ENCODE peak calls at places on chromosome 16, in ten cellular contexts. P is Peyer's patch; K is occipital lobe; H is GM23248; E is hypothalamus; L is non-pigmented ciliary epithelial cell; S is breast epithelium; D is activated CD4-positive, alpha-beta T cell treated with anti-CD3 and anti-CD28 coated beads, Interleukin-2, amount 50 U/mL, for 1 hour; C is NT2/D1; G is HCT116. T is an unnamed sample.
A peak's percentile ranks its signal among the peaks of the same experiment; 100 is the strongest.

GRCh38 chr16:85328665-85329058 is 216.4 kb upstream of the CIBAR2 start:
- DNase-seq in P (no peak), K (no peak), H (no peak), E (no peak), L (no peak), S (no peak), D (no peak), C (no peak), G (no peak), T (no peak)

GRCh38 chr16:85137323-85138072 is 25.2 kb upstream of the CIBAR2 start:
- DNase-seq in P (peak; percentile 80), K (peak; percentile 79), H (peak; percentile 95), E (peak; percentile 44), L (no peak), S (peak; percentile 91), D (no peak), C (no peak), G (no peak), T (no peak)

GRCh38 chr16:6095414-6095813 is 997.8 kb upstream of the EEF2KMT start:
- DNase-seq in P (no peak), K (no peak), H (no peak), E (no peak), L (no peak), S (no peak), D (no peak), C (no peak), G (no peak), T (no peak)

GRCh38 chr16:49608801-49609200 is 235.2 kb downstream of the C16orf78 start:
- DNase-seq in P (no peak), K (no peak), H (peak; percentile 69), E (no peak), L (peak; percentile 34), S (no peak), D (no peak), C (no peak), G (peak; percentile 24), T (no peak)

GRCh38 chr16:83954577-83955016 is 1.6 kb downstream of the OSGIN1 start:
- DNase-seq in P (peak; percentile 78), K (no peak), H (peak; percentile 81), E (no peak), L (peak; percentile 22), S (no peak), D (no peak), C (peak; percentile 35), G (peak; percentile 54), T (no peak)

GRCh38 chr16:53022374-53022773 is 30.3 kb downstream of the CHD9NB start:
- DNase-seq in P (no peak), K (no peak), H (peak; percentile 74), E (no peak), L (no peak), S (no peak), D (no peak), C (peak; percentile 57), G (peak; percentile 41), T (no peak)

GRCh38 chr16:3058173-3059030 is 7.0 kb upstream of the IL32 start:
- DNase-seq in P (peak; percentile 78), K (no peak), H (peak; percentile 36), E (no peak), L (no peak), S (peak; percentile 68), D (peak; percentile 51), C (peak; percentile 57), G (peak; percentile 35), T (peak; percentile 20)

GRCh38 chr16:17161034-17161433 is 309.7 kb downstream of the XYLT1 start:
- DNase-seq in P (no peak), K (no peak), H (no peak), E (no peak), L (no peak), S (no peak), D (no peak), C (no peak), G (no peak), T (no peak)

GRCh38 chr16:81659249-81659648 is 119.8 kb upstream of the PLCG2 start:
- DNase-seq in P (no peak), K (no peak), H (no peak), E (no peak), L (no peak), S (no peak), D (no peak), C (no peak), G (no peak), T (no peak)

GRCh38 chr16:64121473-64121872 is 1000.4 kb downstream of the CDH11 start:
- DNase-seq in P (no peak), K (no peak), H (peak; percentile 68), E (no peak), L (no peak), S (no peak), D (no peak), C (no peak), G (no peak), T (no peak)

GRCh38 chr16:2752850-2753522 is 548 bp downstream of the SRRM2 start:
- DNase-seq in P (peak; percentile 92), K (peak; percentile 86), H (peak; percentile 90), E (no peak), L (no peak), S (peak; percentile 84), D (peak; percentile 56), C (peak; percentile 50), G (peak; percentile 58), T (no peak)

GRCh38 chr16:15811778-15812750 is 44.8 kb downstream of the MYH11 start:
- DNase-seq in P (no peak), K (no peak), H (peak; percentile 95), E (no peak), L (peak; percentile 83), S (no peak), D (no peak), C (no peak), G (no peak), T (no peak)

GRCh38 chr16:22189473-22190168 is 16.5 kb upstream of the EEF2K start:
- DNase-seq in P (no peak), K (no peak), H (peak; percentile 57), E (no peak), L (no peak), S (peak; percentile 87), D (peak; percentile 93), C (no peak), G (no peak), T (peak; percentile 87)

GRCh38 chr16:49315602-49316001 is 34.0 kb upstream of the CBLN1 start:
- DNase-seq in P (no peak), K (no peak), H (no peak), E (no peak), L (no peak), S (no peak), D (no peak), C (no peak), G (no peak), T (no peak)

GRCh38 chr16:55285586-55285985 is 38.4 kb upstream of the IRX6 start:
- DNase-seq in P (no peak), K (no peak), H (no peak), E (no peak), L (no peak), S (no peak), D (no peak), C (no peak), G (no peak), T (no peak)

GRCh38 chr16:72400257-72401078 is 228.5 kb upstream of the PMFBP1 start:
- DNase-seq in P (no peak), K (no peak), H (peak; percentile 71), E (no peak), L (peak; percentile 27), S (no peak), D (peak; percentile 5), C (peak; percentile 79), G (peak; percentile 28), T (peak; percentile 6)

GRCh38 chr16:53821487-53821886 is 117.5 kb downstream of the FTO start:
- DNase-seq in P (no peak), K (no peak), H (peak; percentile 67), E (no peak), L (no peak), S (no peak), D (no peak), C (no peak), G (no peak), T (no peak)

GRCh38 chr16:68235105-68235881 is 634 bp downstream of the ESRP2 start:
- DNase-seq in P (peak; percentile 83), K (no peak), H (no peak), E (no peak), L (no peak), S (peak; percentile 79), D (no peak), C (no peak), G (no peak), T (no peak)

GRCh38 chr16:12215302-12216105 is 239.0 kb downstream of the SNX29 start:
- DNase-seq in P (peak; percentile 75), K (no peak), H (no peak), E (no peak), L (no peak), S (no peak), D (no peak), C (peak; percentile 22), G (no peak), T (no peak)

GRCh38 chr16:12764813-12765212 is 38.9 kb downstream of the CPPED1 start:
- DNase-seq in P (no peak), K (no peak), H (no peak), E (no peak), L (no peak), S (no peak), D (no peak), C (no peak), G (no peak), T (no peak)

GRCh38 chr16:57755061-57755684 is 19.6 kb downstream of the KATNB1 start:
- DNase-seq in P (no peak), K (no peak), H (no peak), E (no peak), L (no peak), S (no peak), D (no peak), C (no peak), G (no peak), T (no peak)

GRCh38 chr16:55615071-55615470 is 40.7 kb upstream of the SLC6A2 start:
- DNase-seq in P (no peak), K (no peak), H (no peak), E (no peak), L (no peak), S (no peak), D (no peak), C (no peak), G (no peak), T (no peak)

GRCh38 chr16:47903470-47903869 is 252.3 kb downstream of the ABCC12 start:
- DNase-seq in P (no peak), K (no peak), H (no peak), E (no peak), L (no peak), S (no peak), D (no peak), C (no peak), G (no peak), T (no peak)

GRCh38 chr16:72938426-72939164 is 109.3 kb downstream of the ZFHX3 start:
- DNase-seq in P (peak; percentile 58), K (peak; percentile 15), H (peak; percentile 97), E (no peak), L (peak; percentile 23), S (peak; percentile 70), D (no peak), C (no peak), G (no peak), T (no peak)

GRCh38 chr16:85471469-85472431 is 141.4 kb upstream of the GSE1 start:
- DNase-seq in P (no peak), K (no peak), H (no peak), E (no peak), L (no peak), S (no peak), D (no peak), C (no peak), G (no peak), T (no peak)

GRCh38 chr16:81831722-81832126 is 52.6 kb downstream of the PLCG2 start:
- DNase-seq in P (no peak), K (no peak), H (peak; percentile 19), E (no peak), L (no peak), S (peak; percentile 36), D (peak; percentile 4), C (peak; percentile 42), G (no peak), T (peak; percentile 78)

GRCh38 chr16:71626018-71626857 is at the start of gene MARVELD3:
- DNase-seq in P (peak; percentile 97), K (no peak), H (peak; percentile 14), E (no peak), L (no peak), S (peak; percentile 92), D (peak; percentile 38), C (no peak), G (peak; percentile 76), T (no peak)

GRCh38 chr16:48246066-48246465 is 1.3 kb downstream of the ABCC11 start:
- DNase-seq in P (no peak), K (no peak), H (peak; percentile 31), E (no peak), L (no peak), S (no peak), D (no peak), C (no peak), G (no peak), T (no peak)